ENCODE peak calls at places on chromosomes 7 and 10, in four cellular contexts. D, W, K and B are unnamed samples.

GRCh38 chr7:47941136-47941844 is 7.0 kb downstream of the PKD1L1 start:
- DNase-seq in K (peak), D (peak), W (no peak), B (peak)

GRCh38 chr7:25557379-25557916 is 329.2 kb upstream of the NPVF start:
- DNase-seq in D (no peak), K (no peak), W (no peak), B (no peak)

GRCh38 chr10:122163182-122164027 is 107.7 kb upstream of the BTBD16 start:
- DNase-seq in W (no peak), K (no peak), D (no peak), B (peak)

GRCh38 chr10:69861251-69862240 is 59.8 kb downstream of the COL13A1 start:
- DNase-seq in K (peak), D (peak), W (peak), B (peak)

GRCh38 chr7:6533893-6534804 is 17.1 kb downstream of the GRID2IP start:
- DNase-seq in D (no peak), K (no peak), W (no peak), B (no peak)

GRCh38 chr7:137751361-137752009 is 95.3 kb downstream of the DGKI start:
- DNase-seq in K (no peak), D (no peak), W (no peak), B (no peak)

GRCh38 chr7:4683043-4683883 is 1.2 kb downstream of the FOXK1 start:
- DNase-seq in W (no peak), K (no peak), D (no peak), B (peak)

GRCh38 chr10:88923525-88923924 is 29.0 kb downstream of the ACTA2 start:
- DNase-seq in K (no peak), D (peak), W (no peak), B (no peak)

GRCh38 chr10:60351191-60351853 is 38.4 kb downstream of the ANK3 start:
- DNase-seq in W (no peak), K (no peak), D (no peak), B (no peak)

GRCh38 chr10:71206911-71207310 is 5.5 kb upstream of the UNC5B start:
- DNase-seq in K (no peak), D (no peak), W (no peak), B (no peak)

GRCh38 chr10:43734716-43735115 is 86.0 kb upstream of the ZNF32 start:
- DNase-seq in K (no peak), D (no peak), W (no peak), B (no peak)

GRCh38 chr7:146321301-146321700 is 204.7 kb downstream of the CNTNAP2 start:
- DNase-seq in K (no peak), W (no peak), D (no peak), B (no peak)

GRCh38 chr7:362416-363096 is 72.6 kb downstream of the FOXL3 start:
- DNase-seq in W (no peak), D (peak), K (no peak), B (no peak)

GRCh38 chr10:118564652-118565051 is 30.8 kb downstream of the PRLHR start:
- DNase-seq in K (peak), W (no peak), D (no peak), B (peak)

GRCh38 chr7:129090307-129090907 is 35.5 kb upstream of the TNPO3 start:
- DNase-seq in W (no peak), K (no peak), D (no peak), B (no peak)

GRCh38 chr10:93088466-93088865 is 14.8 kb downstream of the CYP26A1 start:
- DNase-seq in D (no peak), W (no peak), K (no peak), B (no peak)

GRCh38 chr7:140966561-140967234 is 42.0 kb upstream of the BRAF start:
- DNase-seq in D (no peak), K (no peak), W (no peak), B (no peak)

GRCh38 chr10:125117941-125118630 is 42.3 kb downstream of the CTBP2 start:
- DNase-seq in K (no peak), D (no peak), W (peak), B (no peak)

GRCh38 chr10:14329609-14330246 is 996 bp downstream of the FRMD4A start:
- DNase-seq in D (no peak), K (no peak), W (no peak), B (no peak)

GRCh38 chr10:23496727-23497126 is 57.9 kb downstream of the OTUD1 start:
- DNase-seq in D (no peak), K (no peak), W (no peak), B (no peak)

GRCh38 chr10:97381626-97382025 is 19.5 kb downstream of the RRP12 start:
- DNase-seq in K (no peak), D (no peak), W (no peak), B (no peak)

GRCh38 chr7:131302876-131303707 is 24.6 kb upstream of the MKLN1 start:
- DNase-seq in W (no peak), D (peak), K (no peak), B (peak)

GRCh38 chr7:140447841-140448240 is 31.5 kb downstream of the MKRN1 start:
- DNase-seq in D (no peak), K (no peak), W (no peak), B (no peak)

GRCh38 chr7:142383826-142384507 is 126.1 kb upstream of the PRSS58 start:
- DNase-seq in K (no peak), D (no peak), W (no peak), B (peak)

GRCh38 chr10:77501152-77501845 is 136.3 kb downstream of the KCNMA1 start:
- DNase-seq in W (no peak), K (peak), D (peak), B (peak)

GRCh38 chr10:43294241-43294658 is 27.4 kb upstream of the RASGEF1A start:
- DNase-seq in W (no peak), D (no peak), K (no peak), B (no peak)

GRCh38 chr10:124534231-124534798 is 72.7 kb downstream of the LHPP start:
- DNase-seq in K (no peak), W (no peak), D (peak), B (no peak)

GRCh38 chr7:150728011-150728410 is 9.2 kb upstream of the GIMAP5 start:
- DNase-seq in D (no peak), K (no peak), W (no peak), B (no peak)

GRCh38 chr10:78165617-78166016 is 132.0 kb downstream of the RPS24 start:
- DNase-seq in K (peak), W (no peak), D (no peak), B (peak)